ENCODE peak calls at places on chromosomes 1 and 21, in four cellular contexts. X is transverse colon, C is ovary, Z is A549. J is an unnamed sample.

GRCh38 chr1:233394860-233395717 is 67.6 kb downstream of the MAP3K21 start:
- DNase-seq in X (no peak), C (no peak), Z (peak; percentile 61), J (no peak)

GRCh38 chr21:45246535-45247320 is 41.0 kb downstream of the POFUT2 start:
- DNase-seq in X (no peak), C (no peak), Z (no peak), J (no peak)

GRCh38 chr1:199719156-199719842 is 308.2 kb upstream of the NR5A2 start:
- DNase-seq in X (no peak), C (no peak), Z (no peak), J (no peak)

GRCh38 chr1:190595438-190595837 is 117.8 kb upstream of the BRINP3 start:
- DNase-seq in X (no peak), C (no peak), Z (no peak), J (no peak)

GRCh38 chr21:32442566-32443318 is 30.2 kb downstream of the EVA1C start:
- DNase-seq in X (no peak), C (no peak), Z (no peak), J (no peak)

GRCh38 chr1:164834641-164835040 is 275.7 kb downstream of the PBX1 start:
- DNase-seq in X (no peak), C (no peak), Z (no peak), J (no peak)

GRCh38 chr1:153922076-153922837 is 515 bp downstream of the GATAD2B start:
- DNase-seq in X (no peak), C (peak; percentile 74), Z (peak; percentile 49), J (no peak)

GRCh38 chr1:158654570-158654969 is 31.9 kb downstream of the SPTA1 start:
- DNase-seq in X (peak; percentile 7), C (no peak), Z (no peak), J (no peak)

GRCh38 chr1:39850606-39851216 is 32.6 kb downstream of the TRIT1 start:
- DNase-seq in X (no peak), C (no peak), Z (no peak), J (no peak)

GRCh38 chr1:116671835-116672234 is 4.3 kb upstream of the IGSF3 start:
- DNase-seq in X (no peak), C (no peak), Z (no peak), J (no peak)

GRCh38 chr21:29177800-29178199 is 47.4 kb downstream of the MAP3K7CL start:
- DNase-seq in X (no peak), C (no peak), Z (no peak), J (no peak)

GRCh38 chr1:231850786-231851185 is 224.2 kb downstream of the DISC1 start:
- DNase-seq in X (no peak), C (no peak), Z (no peak), J (no peak)

GRCh38 chr21:16419188-16419874 is 689.5 kb downstream of the USP25 start:
- DNase-seq in X (peak; percentile 12), C (peak; percentile 89), Z (no peak), J (peak; percentile 25)

GRCh38 chr1:22398656-22399420 is 52.8 kb upstream of the ZBTB40 start:
- DNase-seq in X (no peak), C (no peak), Z (no peak), J (no peak)

GRCh38 chr21:27422435-27422834 is 455.5 kb upstream of the ADAMTS5 start:
- DNase-seq in X (no peak), C (no peak), Z (no peak), J (no peak)

DNA sequence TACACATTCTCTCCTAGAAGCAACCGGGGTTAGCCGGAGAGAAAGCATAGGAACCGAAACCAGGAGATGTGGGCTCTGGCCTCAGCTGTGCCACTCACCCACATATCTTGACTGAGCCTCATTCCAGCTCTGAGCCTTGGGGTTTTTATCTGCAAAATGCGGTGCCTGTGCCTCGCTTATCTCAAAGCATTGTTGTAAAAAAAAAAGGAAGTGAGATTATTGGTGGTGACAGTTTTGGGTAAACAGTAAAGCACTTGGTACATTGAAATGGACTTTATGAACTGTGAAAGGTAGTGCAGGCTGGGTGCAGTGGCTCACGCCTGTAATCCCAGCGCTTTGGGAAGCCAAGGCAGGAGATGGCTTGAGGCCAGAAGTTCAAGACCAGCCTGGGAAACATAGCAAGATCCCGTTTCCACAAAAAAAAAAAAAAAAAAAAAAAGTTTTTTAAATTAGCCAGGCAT is 3.8 kb downstream of the PTAFR start:
- DNase-seq in X (peak; percentile 69), C (no peak), Z (no peak), J (no peak)
- TF ChIP-seq CTCF in X (no peak), C (no peak), Z (no peak), J (no peak)

DNA sequence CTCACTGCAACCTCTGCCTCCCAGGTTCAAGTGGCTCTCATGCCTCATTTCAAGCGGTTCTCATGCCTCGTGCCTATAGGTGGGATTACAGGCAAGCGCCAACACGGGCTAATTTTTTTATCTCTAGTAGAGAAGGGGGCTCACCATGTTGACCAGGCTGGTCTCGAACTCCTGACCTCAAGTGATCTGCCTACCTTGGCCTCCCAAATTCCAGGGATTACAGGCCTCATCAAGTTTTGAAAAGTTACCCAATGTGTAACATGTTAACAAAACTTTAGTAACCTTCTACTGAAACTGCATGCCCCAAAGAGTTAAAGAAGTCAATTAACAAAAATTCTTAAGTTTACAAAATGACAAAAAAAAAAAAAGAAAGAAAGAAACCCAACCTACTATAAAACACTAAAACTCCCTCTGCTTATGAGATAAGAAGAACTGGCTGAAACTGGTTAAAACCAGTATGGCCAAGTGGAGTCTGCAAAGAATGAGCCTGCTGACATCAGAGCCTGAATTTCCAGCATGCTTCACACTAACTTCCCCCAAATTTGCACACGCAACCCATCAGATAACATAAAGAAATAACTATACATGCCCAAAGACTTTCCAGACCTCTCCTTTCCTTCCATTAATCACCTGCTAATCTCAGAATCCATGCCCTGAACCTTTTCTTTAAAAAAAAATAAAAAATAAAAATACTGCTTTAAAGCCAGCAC is 25.5 kb upstream of the PSMG1 start:
- DNase-seq in X (peak; percentile 25), C (no peak), Z (no peak), J (no peak)
- TF ChIP-seq EP300 in X (no peak), C (no peak), Z (no peak), J (no peak)

DNA sequence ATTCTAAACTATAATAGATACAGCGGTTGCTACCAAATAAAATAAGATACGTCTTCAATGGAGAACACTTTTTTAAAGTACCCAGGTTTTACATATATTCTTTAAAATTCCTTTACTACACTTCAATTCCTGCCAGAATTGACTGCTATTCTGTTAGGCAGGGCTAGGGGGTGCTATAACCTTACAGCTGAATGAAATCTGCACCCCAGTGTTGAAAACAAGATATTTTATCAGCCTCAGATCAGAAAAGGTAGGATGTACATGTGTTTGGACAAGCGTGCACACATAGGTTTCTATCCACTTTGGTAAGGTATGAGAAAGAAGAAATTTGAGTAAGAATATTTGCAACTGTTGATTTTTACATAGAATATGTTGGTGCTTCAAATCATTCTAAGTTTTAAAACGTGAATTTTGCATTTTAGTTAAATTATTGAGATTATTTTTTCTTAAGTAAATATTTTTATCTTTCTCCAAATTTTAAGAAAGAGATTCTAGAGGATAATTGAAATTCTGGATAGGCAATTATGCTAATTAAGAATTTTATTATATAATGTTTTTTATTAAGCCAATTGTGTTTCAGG is 490.8 kb upstream of the ADGRL4 start:
- DNase-seq in X (no peak), C (no peak), Z (peak; percentile 8), J (no peak)
- TF ChIP-seq CTCF in X (peak; percentile 65), C (no peak), Z (peak; percentile 64), J (peak; percentile 56)

GRCh38 chr1:61140778-61141177 is 58.4 kb downstream of the NFIA start:
- DNase-seq in X (no peak), C (no peak), Z (no peak), J (no peak)

GRCh38 chr1:61140056-61140549 is 57.7 kb downstream of the NFIA start:
- DNase-seq in X (no peak), C (no peak), Z (no peak), J (no peak)

GRCh38 chr1:61141288-61142044 is 59.1 kb downstream of the NFIA start:
- DNase-seq in X (no peak), C (no peak), Z (peak; percentile 12), J (no peak)

GRCh38 chr1:61138305-61138704 is 55.9 kb downstream of the NFIA start:
- DNase-seq in X (no peak), C (no peak), Z (no peak), J (no peak)

GRCh38 chr1:61139324-61140055 is 57.1 kb downstream of the NFIA start:
- DNase-seq in X (no peak), C (no peak), Z (peak; percentile 41), J (no peak)
- TF ChIP-seq EP300 in X (no peak), C (no peak), Z (peak; percentile 26), J (no peak)

J was measured in tibial nerve.